ENCODE peak calls at places on chromosomes 13 and 19, in five cellular contexts. One of them, this sample, is unnamed.

GRCh38 chr19:10565567-10566407 is at the start of gene KRI1:
- DNase-seq in IMR-90: peak
- DNase-seq in HCT116: peak
- DNase-seq in A549: peak
- DNase-seq in HepG2: peak
- DNase-seq in this sample: peak

GRCh38 chr19:8451885-8452284 is 7.1 kb downstream of the HNRNPM start:
- DNase-seq in IMR-90: peak
- DNase-seq in HepG2: peak
- DNase-seq in HCT116: no peak
- DNase-seq in A549: peak
- DNase-seq in this sample: no peak

GRCh38 chr13:20457670-20458069 is 68.0 kb downstream of the CRYL1 start:
- DNase-seq in HepG2: no peak
- DNase-seq in HCT116: no peak
- DNase-seq in A549: no peak
- DNase-seq in IMR-90: no peak
- DNase-seq in this sample: no peak

GRCh38 chr19:34838248-34838647 is 65.2 kb upstream of the ZNF599 start:
- DNase-seq in HepG2: peak
- DNase-seq in A549: peak
- DNase-seq in HCT116: peak
- DNase-seq in IMR-90: no peak
- DNase-seq in this sample: peak

GRCh38 chr13:48155850-48156249 is 60.9 kb upstream of the MED4 start:
- DNase-seq in IMR-90: peak
- DNase-seq in HCT116: peak
- DNase-seq in A549: peak
- DNase-seq in HepG2: no peak
- DNase-seq in this sample: no peak

GRCh38 chr19:57941593-57941992 is 5.9 kb downstream of the ZNF256 start:
- DNase-seq in HCT116: no peak
- DNase-seq in HepG2: no peak
- DNase-seq in IMR-90: no peak
- DNase-seq in A549: no peak
- DNase-seq in this sample: no peak

GRCh38 chr13:79187917-79188699 is 217.9 kb downstream of the RBM26 start:
- DNase-seq in IMR-90: no peak
- DNase-seq in HCT116: no peak
- DNase-seq in A549: no peak
- DNase-seq in HepG2: no peak
- DNase-seq in this sample: no peak

GRCh38 chr13:98485561-98485960 is 91.3 kb downstream of the STK24 start:
- DNase-seq in A549: no peak
- DNase-seq in IMR-90: no peak
- DNase-seq in HCT116: no peak
- DNase-seq in HepG2: no peak
- DNase-seq in this sample: no peak

GRCh38 chr19:18589380-18590272 is 1.0 kb downstream of the REX1BD start:
- DNase-seq in HepG2: peak
- DNase-seq in IMR-90: peak
- DNase-seq in A549: peak
- DNase-seq in HCT116: peak
- DNase-seq in this sample: peak

GRCh38 chr19:18591735-18592385 is 3.3 kb downstream of the REX1BD start:
- DNase-seq in HepG2: no peak
- DNase-seq in A549: no peak
- DNase-seq in HCT116: no peak
- DNase-seq in IMR-90: no peak
- DNase-seq in this sample: no peak

GRCh38 chr19:18587962-18588610 is 512 bp upstream of the REX1BD start:
- DNase-seq in A549: no peak
- DNase-seq in HCT116: no peak
- DNase-seq in HepG2: peak
- DNase-seq in IMR-90: no peak
- DNase-seq in this sample: no peak

GRCh38 chr19:18588611-18589379 is at the start of gene REX1BD:
- DNase-seq in HCT116: no peak
- DNase-seq in HepG2: peak
- DNase-seq in A549: no peak
- DNase-seq in IMR-90: peak
- DNase-seq in this sample: peak

GRCh38 chr19:18590273-18591272 is 2.0 kb downstream of the REX1BD start:
- DNase-seq in IMR-90: peak
- DNase-seq in A549: peak
- DNase-seq in HepG2: peak
- DNase-seq in HCT116: peak
- DNase-seq in this sample: peak
- TF ChIP-seq CEBPB in IMR-90: no peak
- TF ChIP-seq CEBPB in A549: no peak
- TF ChIP-seq CEBPB in HepG2: no peak
- TF ChIP-seq CEBPB in HCT116: no peak
- TF ChIP-seq CEBPB in this sample: no peak

GRCh38 chr19:19315444-19315843 is 4.9 kb downstream of the SUGP1 start:
- DNase-seq in HCT116: no peak
- DNase-seq in HepG2: no peak
- DNase-seq in A549: no peak
- DNase-seq in IMR-90: no peak
- DNase-seq in this sample: no peak
- TF ChIP-seq CEBPB in HCT116: no peak
- TF ChIP-seq CEBPB in HepG2: no peak
- TF ChIP-seq CEBPB in A549: no peak
- TF ChIP-seq CEBPB in IMR-90: no peak
- TF ChIP-seq CEBPB in this sample: no peak

DNA sequence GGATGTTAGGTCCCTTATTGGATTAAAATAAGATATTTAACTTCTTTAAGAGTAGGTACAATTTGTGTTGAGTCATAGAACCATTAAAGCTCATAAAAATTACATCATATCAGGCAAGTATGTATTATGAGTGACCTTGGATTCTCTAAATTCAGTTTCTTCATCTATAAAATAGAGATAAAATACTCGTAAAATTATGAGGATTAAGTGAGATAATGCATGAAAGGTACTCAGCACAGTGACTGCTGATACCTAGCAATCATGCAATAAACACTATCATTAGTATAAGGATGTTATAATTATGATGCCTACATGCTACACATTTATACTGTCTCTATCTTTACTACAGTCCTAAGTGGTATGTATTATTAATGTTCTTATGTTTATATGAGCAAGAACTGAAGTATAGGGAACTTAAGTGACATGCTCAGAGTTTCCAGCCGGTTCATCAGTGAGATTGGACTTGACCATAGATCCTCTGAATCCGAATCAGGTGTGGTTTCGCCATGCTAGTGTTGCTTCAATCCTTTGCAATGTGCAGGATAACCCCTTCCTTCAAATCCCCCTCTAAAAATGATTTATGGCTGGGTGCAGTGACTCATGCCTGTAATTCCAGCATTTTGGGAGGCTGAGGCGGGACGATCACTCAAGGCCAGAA is 22.9 kb upstream of the FRY start:
- DNase-seq in IMR-90: no peak
- DNase-seq in HCT116: no peak
- DNase-seq in A549: no peak
- DNase-seq in HepG2: no peak
- DNase-seq in this sample: no peak
- TF ChIP-seq CEBPB in IMR-90: no peak
- TF ChIP-seq CEBPB in HCT116: no peak
- TF ChIP-seq CEBPB in A549: no peak
- TF ChIP-seq CEBPB in HepG2: no peak
- TF ChIP-seq CEBPB in this sample: no peak

GRCh38 chr19:42283248-42284065 is 14.4 kb downstream of the CIC start:
- DNase-seq in A549: peak
- DNase-seq in IMR-90: peak
- DNase-seq in HCT116: peak
- DNase-seq in HepG2: peak
- DNase-seq in this sample: peak

GRCh38 chr19:42284066-42284501 is 15.0 kb downstream of the CIC start:
- DNase-seq in IMR-90: peak
- DNase-seq in HepG2: no peak
- DNase-seq in HCT116: no peak
- DNase-seq in A549: peak
- DNase-seq in this sample: peak

GRCh38 chr19:42282036-42282762 is 13.1 kb downstream of the CIC start:
- DNase-seq in IMR-90: peak
- DNase-seq in A549: peak
- DNase-seq in HCT116: no peak
- DNase-seq in HepG2: no peak
- DNase-seq in this sample: no peak

GRCh38 chr19:42281175-42282035 is 12.4 kb downstream of the CIC start:
- DNase-seq in IMR-90: peak
- DNase-seq in HCT116: no peak
- DNase-seq in A549: peak
- DNase-seq in HepG2: peak
- DNase-seq in this sample: peak

GRCh38 chr19:42282810-42283247 is 13.8 kb downstream of the CIC start:
- DNase-seq in HepG2: no peak
- DNase-seq in A549: no peak
- DNase-seq in IMR-90: no peak
- DNase-seq in HCT116: no peak
- DNase-seq in this sample: peak
- TF ChIP-seq CEBPB in HepG2: no peak
- TF ChIP-seq CEBPB in A549: no peak
- TF ChIP-seq CEBPB in IMR-90: no peak
- TF ChIP-seq CEBPB in HCT116: no peak
- TF ChIP-seq CEBPB in this sample: no peak

GRCh38 chr19:48292798-48293197 is 22.9 kb downstream of the ZNF114 start:
- DNase-seq in A549: no peak
- DNase-seq in IMR-90: peak
- DNase-seq in HepG2: no peak
- DNase-seq in HCT116: no peak
- DNase-seq in this sample: no peak

GRCh38 chr19:48295458-48295857 is 25.6 kb downstream of the ZNF114 start:
- DNase-seq in HCT116: no peak
- DNase-seq in IMR-90: no peak
- DNase-seq in A549: no peak
- DNase-seq in HepG2: peak
- DNase-seq in this sample: no peak

GRCh38 chr19:48287748-48288147 is 17.9 kb downstream of the ZNF114 start:
- DNase-seq in A549: no peak
- DNase-seq in IMR-90: no peak
- DNase-seq in HCT116: no peak
- DNase-seq in HepG2: no peak
- DNase-seq in this sample: no peak

GRCh38 chr19:48290923-48291700 is 21.2 kb downstream of the ZNF114 start:
- DNase-seq in A549: peak
- DNase-seq in HepG2: no peak
- DNase-seq in HCT116: no peak
- DNase-seq in IMR-90: peak
- DNase-seq in this sample: peak

GRCh38 chr19:48290341-48290922 is 20.6 kb downstream of the ZNF114 start:
- DNase-seq in HepG2: no peak
- DNase-seq in A549: peak
- DNase-seq in IMR-90: peak
- DNase-seq in HCT116: no peak
- DNase-seq in this sample: peak
- TF ChIP-seq CEBPB in HepG2: no peak
- TF ChIP-seq CEBPB in A549: no peak
- TF ChIP-seq CEBPB in IMR-90: no peak
- TF ChIP-seq CEBPB in HCT116: no peak
- TF ChIP-seq CEBPB in this sample: no peak

DNA sequence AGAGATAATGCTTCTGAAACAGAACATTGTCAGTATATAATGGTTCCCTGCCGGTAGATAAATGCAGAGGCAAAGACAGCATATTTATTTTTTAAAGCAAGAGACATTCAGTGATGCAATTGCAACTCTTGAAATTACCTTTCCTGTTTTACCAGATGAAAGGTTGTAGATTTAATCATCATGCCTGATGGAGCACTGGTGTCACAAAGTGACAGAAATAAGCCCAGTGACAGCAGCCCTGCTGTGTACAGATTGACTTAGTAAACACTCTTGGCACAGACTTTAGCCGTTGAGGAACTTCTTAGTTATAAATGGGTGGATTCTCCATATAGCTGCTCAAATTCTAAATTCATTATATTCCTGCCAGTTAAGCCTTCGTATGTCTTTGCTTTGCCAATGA is 172.5 kb downstream of the ITGBL1 start:
- DNase-seq in IMR-90: no peak
- DNase-seq in A549: no peak
- DNase-seq in HCT116: no peak
- DNase-seq in HepG2: no peak
- DNase-seq in this sample: no peak
- TF ChIP-seq CEBPB in IMR-90: no peak
- TF ChIP-seq CEBPB in A549: no peak
- TF ChIP-seq CEBPB in HCT116: no peak
- TF ChIP-seq CEBPB in HepG2: no peak
- TF ChIP-seq CEBPB in this sample: no peak

GRCh38 chr13:42969558-42970172 is 22.4 kb downstream of the EPSTI1 start:
- DNase-seq in HCT116: peak
- DNase-seq in HepG2: peak
- DNase-seq in IMR-90: peak
- DNase-seq in A549: peak
- DNase-seq in this sample: peak
- TF ChIP-seq CEBPB in HCT116: no peak
- TF ChIP-seq CEBPB in HepG2: no peak
- TF ChIP-seq CEBPB in IMR-90: no peak
- TF ChIP-seq CEBPB in A549: no peak
- TF ChIP-seq CEBPB in this sample: no peak

GRCh38 chr13:105825071-105825470 is 710.4 kb downstream of the EFNB2 start:
- DNase-seq in HepG2: no peak
- DNase-seq in HCT116: no peak
- DNase-seq in IMR-90: no peak
- DNase-seq in A549: no peak
- DNase-seq in this sample: no peak
- TF ChIP-seq CEBPB in HepG2: no peak
- TF ChIP-seq CEBPB in HCT116: no peak
- TF ChIP-seq CEBPB in IMR-90: no peak
- TF ChIP-seq CEBPB in A549: no peak
- TF ChIP-seq CEBPB in this sample: no peak

DNA sequence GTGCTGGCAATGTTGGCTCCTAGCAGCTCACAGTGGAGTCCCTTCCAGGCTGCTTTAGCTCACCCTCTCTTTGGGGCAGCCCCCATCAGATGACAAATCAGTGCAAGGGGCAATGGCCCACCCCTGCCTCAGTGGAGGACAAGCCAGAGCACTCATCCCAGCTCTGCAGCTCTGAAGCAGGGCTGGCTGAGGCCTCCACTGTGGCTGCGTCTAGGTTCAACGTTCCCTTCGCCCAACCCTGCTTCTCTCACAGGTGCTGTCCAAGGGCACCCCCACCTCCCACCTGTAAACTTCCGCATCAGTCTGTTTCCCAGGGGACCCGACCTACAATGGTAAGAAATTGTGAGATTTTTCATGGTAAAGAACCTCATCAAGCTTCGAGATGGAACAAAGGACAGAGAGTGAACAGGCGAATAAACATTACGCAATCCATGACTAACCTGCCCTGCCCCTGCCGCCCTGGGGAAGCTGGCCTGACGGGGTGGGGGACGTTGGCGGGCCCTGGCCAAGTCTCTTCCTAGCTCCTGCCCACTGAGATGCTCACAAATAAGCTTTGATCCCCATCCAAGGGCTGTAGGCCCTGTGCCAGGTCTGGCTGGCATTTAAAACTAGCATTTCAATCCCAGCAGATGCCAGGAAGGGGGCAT is 40.5 kb downstream of the DZIP1 start:
- DNase-seq in A549: peak
- DNase-seq in HepG2: peak
- DNase-seq in IMR-90: no peak
- DNase-seq in HCT116: no peak
- DNase-seq in this sample: no peak
- TF ChIP-seq CEBPB in A549: peak
- TF ChIP-seq CEBPB in HepG2: peak
- TF ChIP-seq CEBPB in IMR-90: peak
- TF ChIP-seq CEBPB in HCT116: peak
- TF ChIP-seq CEBPB in this sample: peak

This sample was measured in K562.